ENCODE peak calls at places on chromosome 2, in six cellular contexts. One of them, this sample, is unnamed. For H3K27me3, the result is how much of the 10 kb centered on the place peaks cover.

GRCh38 chr2:241123816-241124536 is 21.9 kb upstream of the MTERF4 start:
- DNase-seq in heart right ventricle: no peak
- DNase-seq in astrocyte: no peak
- DNase-seq in left ventricle myocardium inferior: no peak
- DNase-seq in CD4-positive, CD25-positive, alpha-beta regulatory T cell: peak
- DNase-seq in fibroblast of lung: no peak
- DNase-seq in this sample: peak

GRCh38 chr2:69940691-69941090 is 20.7 kb downstream of the ASPRV1 start:
- DNase-seq in heart right ventricle: no peak
- DNase-seq in astrocyte: no peak
- DNase-seq in left ventricle myocardium inferior: no peak
- DNase-seq in CD4-positive, CD25-positive, alpha-beta regulatory T cell: no peak
- DNase-seq in fibroblast of lung: no peak
- DNase-seq in this sample: no peak

GRCh38 chr2:36338827-36339145 is 16.8 kb upstream of the CRIM1 start:
- DNase-seq in heart right ventricle: no peak
- DNase-seq in astrocyte: peak
- DNase-seq in left ventricle myocardium inferior: no peak
- DNase-seq in CD4-positive, CD25-positive, alpha-beta regulatory T cell: no peak
- DNase-seq in fibroblast of lung: peak
- DNase-seq in this sample: no peak

GRCh38 chr2:18132697-18133096 is 254.2 kb downstream of the KCNS3 start:
- DNase-seq in heart right ventricle: no peak
- DNase-seq in astrocyte: peak
- DNase-seq in left ventricle myocardium inferior: no peak
- DNase-seq in CD4-positive, CD25-positive, alpha-beta regulatory T cell: no peak
- DNase-seq in fibroblast of lung: peak
- DNase-seq in this sample: no peak

GRCh38 chr2:38317725-38318124 is 59.3 kb downstream of the ATL2 start:
- DNase-seq in heart right ventricle: no peak
- DNase-seq in astrocyte: no peak
- DNase-seq in left ventricle myocardium inferior: no peak
- DNase-seq in CD4-positive, CD25-positive, alpha-beta regulatory T cell: no peak
- DNase-seq in fibroblast of lung: no peak
- DNase-seq in this sample: no peak

GRCh38 chr2:225041871-225042799 is at the start of gene DOCK10:
- DNase-seq in heart right ventricle: peak
- DNase-seq in astrocyte: peak
- DNase-seq in left ventricle myocardium inferior: no peak
- DNase-seq in CD4-positive, CD25-positive, alpha-beta regulatory T cell: peak
- DNase-seq in fibroblast of lung: peak
- DNase-seq in this sample: peak

GRCh38 chr2:38115216-38116012 is 39.5 kb upstream of the CYP1B1 start:
- DNase-seq in heart right ventricle: peak
- DNase-seq in astrocyte: no peak
- DNase-seq in left ventricle myocardium inferior: peak
- DNase-seq in CD4-positive, CD25-positive, alpha-beta regulatory T cell: peak
- DNase-seq in fibroblast of lung: peak
- DNase-seq in this sample: peak

GRCh38 chr2:190350371-190350770 is 7.0 kb downstream of the INPP1 start:
- DNase-seq in heart right ventricle: no peak
- DNase-seq in astrocyte: no peak
- DNase-seq in left ventricle myocardium inferior: no peak
- DNase-seq in CD4-positive, CD25-positive, alpha-beta regulatory T cell: no peak
- DNase-seq in fibroblast of lung: no peak
- DNase-seq in this sample: no peak

GRCh38 chr2:131067465-131067864 is 25.8 kb downstream of the FAM168B start:
- DNase-seq in heart right ventricle: no peak
- DNase-seq in astrocyte: no peak
- DNase-seq in left ventricle myocardium inferior: no peak
- DNase-seq in CD4-positive, CD25-positive, alpha-beta regulatory T cell: no peak
- DNase-seq in fibroblast of lung: no peak
- DNase-seq in this sample: no peak

GRCh38 chr2:195458936-195459335 is 198.1 kb upstream of the SLC39A10 start:
- DNase-seq in heart right ventricle: no peak
- DNase-seq in astrocyte: no peak
- DNase-seq in left ventricle myocardium inferior: no peak
- DNase-seq in CD4-positive, CD25-positive, alpha-beta regulatory T cell: no peak
- DNase-seq in fibroblast of lung: peak
- DNase-seq in this sample: no peak

GRCh38 chr2:186919272-186919671 is 70.3 kb upstream of the ZSWIM2 start:
- DNase-seq in heart right ventricle: no peak
- DNase-seq in astrocyte: peak
- DNase-seq in left ventricle myocardium inferior: no peak
- DNase-seq in CD4-positive, CD25-positive, alpha-beta regulatory T cell: no peak
- DNase-seq in fibroblast of lung: peak
- DNase-seq in this sample: no peak

GRCh38 chr2:126802316-126802715 is 96.4 kb upstream of the TEX51 start:
- DNase-seq in heart right ventricle: no peak
- DNase-seq in astrocyte: no peak
- DNase-seq in left ventricle myocardium inferior: no peak
- DNase-seq in CD4-positive, CD25-positive, alpha-beta regulatory T cell: no peak
- DNase-seq in fibroblast of lung: no peak
- DNase-seq in this sample: no peak

GRCh38 chr2:7933665-7934064 is 748.2 kb upstream of the ID2 start:
- DNase-seq in heart right ventricle: no peak
- DNase-seq in astrocyte: no peak
- DNase-seq in left ventricle myocardium inferior: no peak
- DNase-seq in CD4-positive, CD25-positive, alpha-beta regulatory T cell: no peak
- DNase-seq in fibroblast of lung: no peak
- DNase-seq in this sample: no peak

GRCh38 chr2:27584597-27584996 is 1.8 kb downstream of the ZNF512 start:
- DNase-seq in heart right ventricle: no peak
- DNase-seq in astrocyte: no peak
- DNase-seq in left ventricle myocardium inferior: no peak
- DNase-seq in CD4-positive, CD25-positive, alpha-beta regulatory T cell: no peak
- DNase-seq in fibroblast of lung: no peak
- DNase-seq in this sample: no peak

GRCh38 chr2:79860233-79861058 is 347.6 kb downstream of the CTNNA2 start:
- DNase-seq in heart right ventricle: no peak
- DNase-seq in astrocyte: peak
- DNase-seq in left ventricle myocardium inferior: no peak
- DNase-seq in CD4-positive, CD25-positive, alpha-beta regulatory T cell: no peak
- DNase-seq in fibroblast of lung: peak
- DNase-seq in this sample: no peak

GRCh38 chr2:41723531-41723930 is 324.3 kb upstream of the PKDCC start:
- DNase-seq in heart right ventricle: no peak
- DNase-seq in astrocyte: no peak
- DNase-seq in left ventricle myocardium inferior: no peak
- DNase-seq in CD4-positive, CD25-positive, alpha-beta regulatory T cell: no peak
- DNase-seq in fibroblast of lung: no peak
- DNase-seq in this sample: no peak

GRCh38 chr2:147399011-147399410 is 445.8 kb upstream of the ACVR2A start:
- DNase-seq in heart right ventricle: no peak
- DNase-seq in astrocyte: no peak
- DNase-seq in left ventricle myocardium inferior: no peak
- DNase-seq in CD4-positive, CD25-positive, alpha-beta regulatory T cell: no peak
- DNase-seq in fibroblast of lung: peak
- DNase-seq in this sample: no peak

GRCh38 chr2:69620870-69621269 is 22.7 kb downstream of the AAK1 start:
- DNase-seq in heart right ventricle: no peak
- DNase-seq in astrocyte: no peak
- DNase-seq in left ventricle myocardium inferior: no peak
- DNase-seq in CD4-positive, CD25-positive, alpha-beta regulatory T cell: no peak
- DNase-seq in fibroblast of lung: no peak
- DNase-seq in this sample: no peak

GRCh38 chr2:160042054-160042453 is 20.4 kb downstream of the PLA2R1 start:
- DNase-seq in heart right ventricle: no peak
- DNase-seq in astrocyte: no peak
- DNase-seq in left ventricle myocardium inferior: no peak
- DNase-seq in CD4-positive, CD25-positive, alpha-beta regulatory T cell: no peak
- DNase-seq in fibroblast of lung: no peak
- DNase-seq in this sample: no peak

GRCh38 chr2:167140767-167141166 is 252.5 kb downstream of the XIRP2 start:
- DNase-seq in heart right ventricle: peak
- DNase-seq in astrocyte: peak
- DNase-seq in left ventricle myocardium inferior: no peak
- DNase-seq in CD4-positive, CD25-positive, alpha-beta regulatory T cell: no peak
- DNase-seq in fibroblast of lung: peak
- DNase-seq in this sample: no peak

GRCh38 chr2:238040918-238041317 is 19.9 kb upstream of the SCLY start:
- DNase-seq in heart right ventricle: no peak
- DNase-seq in astrocyte: no peak
- DNase-seq in left ventricle myocardium inferior: no peak
- DNase-seq in CD4-positive, CD25-positive, alpha-beta regulatory T cell: no peak
- DNase-seq in fibroblast of lung: no peak
- DNase-seq in this sample: no peak

GRCh38 chr2:146415291-146415690 is 1429.5 kb upstream of the ACVR2A start:
- DNase-seq in heart right ventricle: no peak
- DNase-seq in astrocyte: no peak
- DNase-seq in left ventricle myocardium inferior: no peak
- DNase-seq in CD4-positive, CD25-positive, alpha-beta regulatory T cell: no peak
- DNase-seq in fibroblast of lung: no peak
- DNase-seq in this sample: no peak

GRCh38 chr2:46010925-46011490 is 286.2 kb upstream of the EPAS1 start:
- DNase-seq in heart right ventricle: no peak
- DNase-seq in astrocyte: no peak
- DNase-seq in left ventricle myocardium inferior: no peak
- DNase-seq in CD4-positive, CD25-positive, alpha-beta regulatory T cell: no peak
- DNase-seq in fibroblast of lung: peak
- DNase-seq in this sample: no peak

DNA sequence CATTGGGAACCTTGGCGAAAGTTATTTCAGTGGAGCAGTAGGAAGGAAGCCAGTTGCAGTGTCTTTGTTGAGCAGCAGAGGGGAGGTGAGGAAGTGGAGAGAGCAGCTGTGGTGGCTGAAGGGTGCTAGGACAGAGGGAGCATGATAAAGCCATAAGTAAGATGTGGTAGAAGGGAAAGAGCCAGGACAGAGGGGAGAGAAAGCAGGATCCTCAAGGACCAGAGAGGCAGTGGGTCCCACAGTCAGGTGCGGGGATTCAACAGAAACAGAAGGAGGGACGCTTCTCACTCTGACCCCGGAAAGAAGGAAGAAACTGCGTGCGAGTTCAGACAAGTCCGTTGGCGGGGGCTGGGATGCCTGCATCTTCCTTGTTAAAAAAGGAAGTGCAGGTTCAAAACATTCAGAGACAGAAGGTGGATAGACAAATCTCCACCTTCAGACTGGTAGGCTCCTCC is at the start of gene CXCR2:
- DNase-seq in heart right ventricle: no peak
- DNase-seq in astrocyte: no peak
- DNase-seq in left ventricle myocardium inferior: peak
- DNase-seq in CD4-positive, CD25-positive, alpha-beta regulatory T cell: no peak
- DNase-seq in fibroblast of lung: no peak
- DNase-seq in this sample: no peak
- H3K27me3 ChIP-seq in heart right ventricle: under half
- H3K27me3 ChIP-seq in astrocyte: under half
- H3K27me3 ChIP-seq in left ventricle myocardium inferior: under half
- H3K27me3 ChIP-seq in CD4-positive, CD25-positive, alpha-beta regulatory T cell: under half
- H3K27me3 ChIP-seq in fibroblast of lung: under half
- H3K27me3 ChIP-seq in this sample: under half

GRCh38 chr2:128746356-128746755 is 427.7 kb upstream of the HS6ST1 start:
- DNase-seq in heart right ventricle: no peak
- DNase-seq in astrocyte: peak
- DNase-seq in left ventricle myocardium inferior: no peak
- DNase-seq in CD4-positive, CD25-positive, alpha-beta regulatory T cell: no peak
- DNase-seq in fibroblast of lung: peak
- DNase-seq in this sample: no peak
- H3K27ac ChIP-seq in heart right ventricle: no peak
- H3K27ac ChIP-seq in astrocyte: peak
- H3K27ac ChIP-seq in left ventricle myocardium inferior: no peak
- H3K27ac ChIP-seq in CD4-positive, CD25-positive, alpha-beta regulatory T cell: no peak
- H3K27ac ChIP-seq in fibroblast of lung: no peak
- H3K27ac ChIP-seq in this sample: no peak

DNA sequence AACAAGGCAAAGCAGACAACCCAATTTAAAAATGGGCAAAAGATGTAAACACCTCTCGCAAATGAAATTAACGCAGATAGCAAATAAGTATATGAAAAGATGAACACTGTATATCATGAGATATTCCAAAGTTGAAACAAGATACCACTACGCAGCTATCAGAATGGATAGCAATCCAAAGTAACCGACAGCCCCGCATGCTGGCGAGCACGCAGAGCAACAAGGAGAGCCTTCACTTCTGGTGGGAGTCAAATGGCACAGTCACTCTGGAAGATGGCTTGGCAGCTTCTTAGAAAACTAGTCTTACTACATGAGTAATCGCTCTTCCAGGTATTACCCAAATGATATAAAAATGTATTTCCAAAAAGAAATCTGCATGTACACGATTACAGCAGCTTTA is 1.4 kb downstream of the NDUFA10 start:
- DNase-seq in heart right ventricle: no peak
- DNase-seq in astrocyte: no peak
- DNase-seq in left ventricle myocardium inferior: no peak
- DNase-seq in CD4-positive, CD25-positive, alpha-beta regulatory T cell: no peak
- DNase-seq in fibroblast of lung: no peak
- DNase-seq in this sample: no peak
- H3K4me3 ChIP-seq in heart right ventricle: no peak
- H3K4me3 ChIP-seq in astrocyte: peak
- H3K4me3 ChIP-seq in left ventricle myocardium inferior: peak
- H3K4me3 ChIP-seq in CD4-positive, CD25-positive, alpha-beta regulatory T cell: peak
- H3K4me3 ChIP-seq in fibroblast of lung: peak
- H3K4me3 ChIP-seq in this sample: no peak

GRCh38 chr2:6864938-6865345 is 765 bp downstream of the CMPK2 start:
- DNase-seq in heart right ventricle: no peak
- DNase-seq in astrocyte: no peak
- DNase-seq in left ventricle myocardium inferior: peak
- DNase-seq in CD4-positive, CD25-positive, alpha-beta regulatory T cell: no peak
- DNase-seq in fibroblast of lung: no peak
- DNase-seq in this sample: no peak
- H3K27me3 ChIP-seq in heart right ventricle: under half
- H3K27me3 ChIP-seq in astrocyte: under half
- H3K27me3 ChIP-seq in left ventricle myocardium inferior: under half
- H3K27me3 ChIP-seq in CD4-positive, CD25-positive, alpha-beta regulatory T cell: under half
- H3K27me3 ChIP-seq in fibroblast of lung: under half
- H3K27me3 ChIP-seq in this sample: under half

This sample was measured in effector memory CD4-positive, alpha-beta T cell.